ENCODE peak calls at places on chromosome 18, in ten cellular contexts. O is T-helper 9 cell; V is sciatic nerve; F is CD4-positive, alpha-beta T cell; T is nucleus accumbens; H is EL; R is IMR-90; P is transverse colon; G is left ventricle myocardium inferior; B is B cell. D is an unnamed sample.

GRCh38 chr18:48790226-48790863 is 160.4 kb downstream of the SMAD7 start:
- DNase-seq in V (peak), B (no peak), G (peak), T (no peak), F (no peak), P (no peak), H (no peak), O (no peak), R (no peak), D (no peak)

GRCh38 chr18:12085136-12085535 is 8.5 kb upstream of the ANKRD62 start:
- DNase-seq in T (no peak), O (no peak), H (no peak), B (no peak), V (no peak), G (no peak), F (no peak), R (no peak), P (no peak), D (no peak)

GRCh38 chr18:260547-260946 is 7.3 kb downstream of the THOC1 start:
- DNase-seq in G (no peak), P (no peak), B (no peak), F (no peak), V (no peak), H (no peak), T (no peak), O (no peak), R (no peak), D (no peak)

GRCh38 chr18:46469186-46469915 is 187.7 kb downstream of the LOXHD1 start:
- DNase-seq in F (no peak), B (no peak), R (no peak), P (no peak), G (no peak), V (no peak), T (no peak), H (no peak), O (no peak), D (peak)

GRCh38 chr18:66508937-66509336 is 95.0 kb downstream of the CDH19 start:
- DNase-seq in B (no peak), V (no peak), H (no peak), T (no peak), F (no peak), O (no peak), P (no peak), R (no peak), G (no peak), D (no peak)

GRCh38 chr18:45464619-45465018 is 150.7 kb upstream of the SLC14A2 start:
- DNase-seq in H (no peak), V (no peak), T (no peak), P (no peak), F (no peak), B (no peak), O (no peak), R (no peak), G (peak), D (no peak)

GRCh38 chr18:3449702-3450357 is at the start of gene TGIF1:
- DNase-seq in R (peak), O (peak), T (no peak), G (peak), V (peak), F (peak), H (peak), P (peak), B (no peak), D (peak)

GRCh38 chr18:22309191-22309590 is 108.5 kb downstream of the CTAGE1 start:
- DNase-seq in H (peak), P (no peak), V (no peak), B (no peak), F (no peak), G (no peak), O (no peak), R (peak), T (no peak), D (no peak)

GRCh38 chr18:4453712-4454547 is 1.2 kb downstream of the DLGAP1 start:
- DNase-seq in R (no peak), G (no peak), F (no peak), H (no peak), T (no peak), P (no peak), B (no peak), V (no peak), O (no peak), D (no peak)

GRCh38 chr18:54378057-54378456 is 20.4 kb downstream of the C18orf54 start:
- DNase-seq in T (no peak), H (no peak), F (no peak), O (no peak), G (no peak), P (no peak), V (no peak), R (no peak), B (no peak), D (no peak)

GRCh38 chr18:74745658-74746403 is 148.2 kb downstream of the ZNF407 start:
- DNase-seq in V (no peak), G (no peak), R (peak), B (no peak), P (no peak), H (peak), O (no peak), F (no peak), T (no peak), D (peak)

GRCh38 chr18:12911025-12911927 is 27.2 kb upstream of the PTPN2 start:
- DNase-seq in V (no peak), H (no peak), B (peak), R (no peak), T (no peak), F (peak), O (peak), G (peak), P (peak), D (no peak)

GRCh38 chr18:2304378-2305175 is 266.7 kb downstream of the METTL4 start:
- DNase-seq in P (no peak), G (no peak), B (no peak), F (no peak), H (peak), V (no peak), T (no peak), R (peak), O (no peak), D (no peak)

GRCh38 chr18:3029215-3029972 is 16.4 kb upstream of the LPIN2 start:
- DNase-seq in O (no peak), R (peak), V (no peak), P (peak), B (no peak), G (no peak), F (no peak), T (no peak), H (no peak), D (no peak)

GRCh38 chr18:9596843-9597242 is 17.5 kb downstream of the PPP4R1 start:
- DNase-seq in V (no peak), R (no peak), B (no peak), F (no peak), O (no peak), T (no peak), G (no peak), P (no peak), H (no peak), D (no peak)

GRCh38 chr18:3585656-3586509 is 135.9 kb downstream of the TGIF1 start:
- DNase-seq in R (peak), H (peak), V (peak), B (peak), T (peak), P (peak), O (peak), F (peak), G (peak), D (peak)

GRCh38 chr18:32303400-32303799 is 113.6 kb downstream of the MEP1B start:
- DNase-seq in O (no peak), T (no peak), G (no peak), R (no peak), H (no peak), P (no peak), F (no peak), V (no peak), B (no peak), D (no peak)

GRCh38 chr18:74065366-74065765 is 82.3 kb downstream of the FBXO15 start:
- DNase-seq in B (no peak), T (no peak), F (no peak), O (no peak), P (no peak), G (no peak), H (no peak), R (no peak), V (no peak), D (no peak)

D was measured in A549.